ENCODE peak calls at places on chromosomes 16 and 17, in nine cellular contexts. N is HS-5, K is SW480, Z is heart left ventricle, L is EH, R is activated gamma-delta T cell treated with Interleukin-2 at 50 U/mL for 16 hours, S is NCI-H2081, U is right cardiac atrium, D is tibial artery. C is an unnamed sample.

GRCh38 chr16:54015147-54015546 is 271.4 kb downstream of the IRX3 start:
- DNase-seq in R (no peak), K (no peak), L (no peak), Z (no peak), U (no peak), N (no peak), D (no peak), S (no peak), C (no peak)

GRCh38 chr16:27485126-27485525 is 64.6 kb downstream of the GTF3C1 start:
- DNase-seq in K (no peak), L (no peak), U (no peak), D (no peak), Z (no peak), N (no peak), S (no peak), R (no peak), C (no peak)

GRCh38 chr16:68927016-68927415 is 83.7 kb downstream of the TANGO6 start:
- DNase-seq in Z (no peak), U (no peak), S (no peak), L (no peak), D (no peak), R (no peak), K (no peak), N (no peak), C (no peak)

GRCh38 chr16:56787185-56787584 is 57.3 kb downstream of the NUP93 start:
- DNase-seq in Z (no peak), D (no peak), R (no peak), N (no peak), L (no peak), S (no peak), U (no peak), K (no peak), C (no peak)

GRCh38 chr17:16459850-16460550 is 32.0 kb downstream of the LRRC75A start:
- DNase-seq in N (no peak), R (no peak), Z (no peak), U (no peak), S (no peak), D (no peak), K (peak), L (peak), C (no peak)

GRCh38 chr16:56363181-56363716 is 62.1 kb downstream of the AMFR start:
- DNase-seq in K (no peak), U (no peak), N (no peak), L (no peak), Z (no peak), D (no peak), R (no peak), S (no peak), C (no peak)

GRCh38 chr16:67673712-67674580 is 7.3 kb downstream of the C16orf86 start:
- DNase-seq in U (peak), R (no peak), D (peak), N (no peak), Z (peak), L (peak), S (peak), K (no peak), C (no peak)

GRCh38 chr17:59372138-59372751 is 40.8 kb downstream of the YPEL2 start:
- DNase-seq in S (peak), K (peak), L (peak), U (no peak), D (peak), R (no peak), Z (peak), N (no peak), C (peak)

GRCh38 chr16:56732832-56733231 is 2.9 kb downstream of the NUP93 start:
- DNase-seq in S (no peak), Z (no peak), U (no peak), L (no peak), K (no peak), N (no peak), D (no peak), R (no peak), C (no peak)

GRCh38 chr16:22252317-22252716 is 44.9 kb upstream of the POLR3E start:
- DNase-seq in R (no peak), L (no peak), Z (no peak), D (no peak), U (no peak), S (no peak), K (no peak), N (no peak), C (no peak)

GRCh38 chr16:68088130-68088972 is 3.2 kb downstream of the NFATC3 start:
- DNase-seq in S (no peak), Z (no peak), N (no peak), U (no peak), R (no peak), D (no peak), K (no peak), L (no peak), C (no peak)

GRCh38 chr17:48003686-48004120 is 32.8 kb downstream of the CDK5RAP3 start:
- DNase-seq in R (no peak), U (no peak), K (no peak), D (no peak), N (no peak), Z (no peak), L (no peak), S (no peak), C (no peak)